ENCODE peak calls at places on chromosomes 12 and 14, in nine cellular contexts. R is mucosa of gallbladder; D is activated CD8-positive, alpha-beta memory T cell treated with anti-CD3 and anti-CD28 coated beads, Interleukin-2, amount 50 U/mL, for 4 hours; M is CD4-positive, alpha-beta memory T cell; Q is cardiac fibroblast; I is HS-27A; A is NCI-H1694; G is HAP-1; S is SK-N-DZ. B is an unnamed sample.

GRCh38 chr14:81555051-81555450 is 21.4 kb upstream of the SEL1L start:
- DNase-seq in R (no peak), D (no peak), M (no peak), Q (no peak), I (no peak), A (no peak), G (no peak), S (no peak), B (no peak)

GRCh38 chr14:102528441-102529170 is 19.0 kb upstream of the ANKRD9 start:
- DNase-seq in R (no peak), D (no peak), M (no peak), Q (no peak), I (no peak), A (no peak), G (no peak), S (no peak), B (no peak)

GRCh38 chr14:75138492-75138891 is 11.6 kb upstream of the NEK9 start:
- DNase-seq in R (no peak), D (no peak), M (no peak), Q (peak; percentile 22), I (no peak), A (no peak), G (no peak), S (no peak), B (no peak)

GRCh38 chr14:64060199-64060545 is 207.4 kb downstream of the SYNE2 start:
- DNase-seq in R (no peak), D (no peak), M (no peak), Q (no peak), I (no peak), A (no peak), G (no peak), S (no peak), B (no peak)

GRCh38 chr12:77442633-77443032 is 377.3 kb upstream of the E2F7 start:
- DNase-seq in R (no peak), D (no peak), M (no peak), Q (no peak), I (no peak), A (no peak), G (no peak), S (no peak), B (peak; percentile 9)

GRCh38 chr14:50082784-50083466 is 33.4 kb downstream of the VCPKMT start:
- DNase-seq in R (no peak), D (peak; percentile 79), M (peak; percentile 92), Q (no peak), I (no peak), A (no peak), G (no peak), S (no peak), B (peak; percentile 68)

GRCh38 chr12:104357431-104357952 is 54.0 kb downstream of the EID3 start:
- DNase-seq in R (no peak), D (no peak), M (no peak), Q (peak; percentile 85), I (no peak), A (no peak), G (no peak), S (no peak), B (peak; percentile 36)

GRCh38 chr12:131066886-131067490 is 113.3 kb downstream of the ADGRD1 start:
- DNase-seq in R (peak; percentile 47), D (no peak), M (no peak), Q (no peak), I (no peak), A (no peak), G (no peak), S (no peak), B (no peak)

GRCh38 chr12:27622436-27623185 is 73.6 kb upstream of the REP15 start:
- DNase-seq in R (no peak), D (no peak), M (no peak), Q (no peak), I (no peak), A (no peak), G (no peak), S (no peak), B (peak; percentile 64)

GRCh38 chr12:54463484-54463883 is 9.9 kb downstream of the GTSF1 start:
- DNase-seq in R (no peak), D (no peak), M (no peak), Q (peak; percentile 19), I (no peak), A (no peak), G (no peak), S (no peak), B (no peak)

GRCh38 chr14:44942436-44942835 is 19.3 kb downstream of the KLHL28 start:
- DNase-seq in R (no peak), D (no peak), M (no peak), Q (no peak), I (no peak), A (no peak), G (no peak), S (no peak), B (no peak)

GRCh38 chr14:94548999-94549985 is 11.9 kb upstream of the SERPINA4 start:
- DNase-seq in R (peak; percentile 47), D (peak; percentile 49), M (peak; percentile 21), Q (peak; percentile 66), I (no peak), A (peak; percentile 90), G (peak; percentile 43), S (peak; percentile 20), B (peak; percentile 18)

GRCh38 chr12:51941011-51941561 is 10.4 kb upstream of the ACVR1B start:
- DNase-seq in R (no peak), D (no peak), M (no peak), Q (peak; percentile 80), I (no peak), A (peak; percentile 28), G (no peak), S (peak; percentile 47), B (no peak)

GRCh38 chr12:109053382-109054123 is 1.2 kb downstream of the USP30 start:
- DNase-seq in R (no peak), D (no peak), M (peak; percentile 64), Q (no peak), I (no peak), A (no peak), G (no peak), S (no peak), B (no peak)

GRCh38 chr12:607541-608001 is 55.7 kb downstream of the NINJ2 start:
- DNase-seq in R (no peak), D (no peak), M (peak; percentile 22), Q (peak; percentile 68), I (no peak), A (no peak), G (no peak), S (no peak), B (peak; percentile 10)

GRCh38 chr14:63039800-63040380 is 5.4 kb downstream of the KCNH5 start:
- DNase-seq in R (no peak), D (no peak), M (no peak), Q (peak; percentile 63), I (no peak), A (peak; percentile 15), G (peak; percentile 63), S (no peak), B (peak; percentile 69)

GRCh38 chr12:132375747-132376463 is 46.5 kb upstream of the GALNT9 start:
- DNase-seq in R (no peak), D (peak; percentile 5), M (no peak), Q (no peak), I (no peak), A (no peak), G (no peak), S (no peak), B (no peak)

GRCh38 chr14:73753043-73753886 is 39.1 kb upstream of the PNMA1 start:
- DNase-seq in R (peak; percentile 77), D (no peak), M (peak; percentile 50), Q (peak; percentile 61), I (no peak), A (no peak), G (no peak), S (no peak), B (no peak)

GRCh38 chr12:8689606-8690175 is 8.1 kb upstream of the RIMKLB start:
- DNase-seq in R (no peak), D (no peak), M (no peak), Q (no peak), I (no peak), A (no peak), G (no peak), S (no peak), B (no peak)

GRCh38 chr12:98578821-98579220 is 14.7 kb upstream of the SLC25A3 start:
- DNase-seq in R (no peak), D (no peak), M (no peak), Q (no peak), I (no peak), A (no peak), G (no peak), S (no peak), B (peak; percentile 23)

GRCh38 chr12:13210543-13211190 is 14.1 kb downstream of the EMP1 start:
- DNase-seq in R (no peak), D (no peak), M (no peak), Q (no peak), I (no peak), A (no peak), G (peak; percentile 34), S (no peak), B (no peak)

GRCh38 chr12:45725631-45726593 is 3.6 kb upstream of the ARID2 start:
- DNase-seq in R (no peak), D (no peak), M (peak; percentile 65), Q (peak; percentile 45), I (peak; percentile 36), A (peak; percentile 16), G (peak; percentile 60), S (peak; percentile 56), B (peak; percentile 25)

GRCh38 chr14:70239802-70240201 is 51.1 kb upstream of the SLC8A3 start:
- DNase-seq in R (no peak), D (no peak), M (no peak), Q (no peak), I (no peak), A (no peak), G (no peak), S (no peak), B (no peak)

GRCh38 chr12:104480826-104481457 is 24.2 kb downstream of the CHST11 start:
- DNase-seq in R (no peak), D (no peak), M (no peak), Q (peak; percentile 52), I (peak; percentile 11), A (no peak), G (no peak), S (no peak), B (peak; percentile 88)

GRCh38 chr12:121494093-121494787 is 86.6 kb downstream of the KDM2B start:
- DNase-seq in R (no peak), D (peak; percentile 70), M (peak; percentile 57), Q (peak; percentile 51), I (no peak), A (no peak), G (no peak), S (peak; percentile 37), B (no peak)

GRCh38 chr12:106692896-106693295 is 81.6 kb upstream of the RIC8B start:
- DNase-seq in R (no peak), D (no peak), M (no peak), Q (no peak), I (no peak), A (no peak), G (no peak), S (no peak), B (no peak)

GRCh38 chr14:75497191-75497590 is 25.1 kb upstream of the BATF start:
- DNase-seq in R (no peak), D (no peak), M (no peak), Q (no peak), I (no peak), A (no peak), G (no peak), S (no peak), B (no peak)

GRCh38 chr12:98870521-98870920 is 225.4 kb downstream of the APAF1 start:
- DNase-seq in R (no peak), D (no peak), M (no peak), Q (no peak), I (no peak), A (no peak), G (no peak), S (no peak), B (no peak)

GRCh38 chr12:122080149-122081107 is 1.9 kb downstream of the MLXIP start:
- DNase-seq in R (peak; percentile 81), D (no peak), M (no peak), Q (peak; percentile 93), I (peak; percentile 48), A (no peak), G (peak; percentile 41), S (peak; percentile 63), B (peak; percentile 82)

GRCh38 chr12:116508145-116509121 is 50.7 kb upstream of the MAP1LC3B2 start:
- DNase-seq in R (no peak), D (no peak), M (peak; percentile 11), Q (peak; percentile 67), I (no peak), A (no peak), G (peak; percentile 46), S (no peak), B (no peak)

GRCh38 chr12:95796225-95796981 is 5.8 kb upstream of the NTN4 start:
- DNase-seq in R (no peak), D (no peak), M (peak; percentile 16), Q (no peak), I (no peak), A (no peak), G (no peak), S (no peak), B (no peak)